ENCODE peak calls at places on chromosomes 2 and 18, in six cellular contexts. G is cardiac muscle cell, L is fibroblast of the aortic adventitia, C is heart left ventricle, Q is GM13976, Y is OCI-LY7. F is an unnamed sample.

GRCh38 chr18:49904871-49905555 is 91.7 kb upstream of the ACAA2 start:
- DNase-seq in G (no peak), L (no peak), C (no peak), Q (no peak), Y (no peak), F (no peak)

GRCh38 chr18:62325806-62326645 is 916 bp downstream of the TNFRSF11A start:
- DNase-seq in G (no peak), L (no peak), C (no peak), Q (peak; percentile 46), Y (no peak), F (no peak)

GRCh38 chr2:117918608-117919007 is 95.3 kb downstream of the CCDC93 start:
- DNase-seq in G (no peak), L (no peak), C (no peak), Q (no peak), Y (peak; percentile 97), F (no peak)

GRCh38 chr18:77711096-77711495 is 461.4 kb downstream of the GALR1 start:
- DNase-seq in G (no peak), L (no peak), C (no peak), Q (no peak), Y (peak; percentile 8), F (no peak)

GRCh38 chr2:158211516-158211915 is 109.8 kb downstream of the UPP2 start:
- DNase-seq in G (no peak), L (no peak), C (no peak), Q (no peak), Y (no peak), F (no peak)

GRCh38 chr18:54250846-54251251 is 18.5 kb upstream of the POLI start:
- DNase-seq in G (no peak), L (no peak), C (no peak), Q (peak; percentile 28), Y (peak; percentile 42), F (no peak)

GRCh38 chr2:86446060-86446459 is 4.9 kb downstream of the KDM3A start:
- DNase-seq in G (no peak), L (no peak), C (no peak), Q (no peak), Y (no peak), F (no peak)

GRCh38 chr2:226477221-226478120 is 322.1 kb downstream of the IRS1 start:
- DNase-seq in G (no peak), L (peak; percentile 72), C (no peak), Q (no peak), Y (no peak), F (no peak)

GRCh38 chr18:51054764-51055163 is 24.8 kb downstream of the SMAD4 start:
- DNase-seq in G (peak; percentile 50), L (no peak), C (no peak), Q (no peak), Y (no peak), F (no peak)

GRCh38 chr2:109607766-109608165 is 6.0 kb downstream of the SEPTIN10 start:
- DNase-seq in G (peak; percentile 33), L (peak; percentile 45), C (no peak), Q (no peak), Y (no peak), F (no peak)

GRCh38 chr2:160010361-160011145 is 51.9 kb downstream of the PLA2R1 start:
- DNase-seq in G (no peak), L (no peak), C (no peak), Q (no peak), Y (no peak), F (no peak)

GRCh38 chr2:102103992-102104871 is 38.3 kb upstream of the IL1R1 start:
- DNase-seq in G (peak; percentile 98), L (peak; percentile 99), C (peak; percentile 52), Q (no peak), Y (no peak), F (no peak)

GRCh38 chr2:42568431-42569115 is at the start of gene MTA3:
- DNase-seq in G (peak; percentile 60), L (peak; percentile 8), C (peak; percentile 72), Q (peak; percentile 76), Y (peak; percentile 75), F (no peak)

GRCh38 chr2:105571445-105571987 is 172.7 kb upstream of the FHL2 start:
- DNase-seq in G (no peak), L (no peak), C (no peak), Q (peak; percentile 41), Y (no peak), F (no peak)

GRCh38 chr2:232333361-232334135 is 45.0 kb upstream of the ALPP start:
- DNase-seq in G (no peak), L (no peak), C (peak; percentile 16), Q (no peak), Y (peak; percentile 9), F (no peak)

GRCh38 chr2:231300020-231300721 is 95.3 kb upstream of the B3GNT7 start:
- DNase-seq in G (no peak), L (no peak), C (no peak), Q (no peak), Y (no peak), F (no peak)

GRCh38 chr2:130251520-130251864 is 53.3 kb upstream of the TUBA3E start:
- DNase-seq in G (peak; percentile 5), L (no peak), C (no peak), Q (peak; percentile 23), Y (no peak), F (no peak)

GRCh38 chr2:159713691-159714585 is 1.6 kb downstream of the MARCHF7 start:
- DNase-seq in G (peak; percentile 42), L (peak; percentile 54), C (no peak), Q (no peak), Y (peak; percentile 40), F (no peak)

GRCh38 chr2:111117666-111118454 is 2.9 kb upstream of the BCL2L11 start:
- DNase-seq in G (peak; percentile 67), L (peak; percentile 61), C (peak; percentile 47), Q (no peak), Y (no peak), F (peak; percentile 23)

GRCh38 chr2:20390524-20391123 is 40.0 kb upstream of the PUM2 start:
- DNase-seq in G (no peak), L (no peak), C (no peak), Q (no peak), Y (no peak), F (no peak)

GRCh38 chr2:107775171-107775570 is 51.5 kb upstream of the RGPD4 start:
- DNase-seq in G (no peak), L (no peak), C (no peak), Q (no peak), Y (no peak), F (no peak)

GRCh38 chr2:201879986-201880385 is 73.6 kb downstream of the CDK15 start:
- DNase-seq in G (no peak), L (no peak), C (no peak), Q (no peak), Y (no peak), F (no peak)

DNA sequence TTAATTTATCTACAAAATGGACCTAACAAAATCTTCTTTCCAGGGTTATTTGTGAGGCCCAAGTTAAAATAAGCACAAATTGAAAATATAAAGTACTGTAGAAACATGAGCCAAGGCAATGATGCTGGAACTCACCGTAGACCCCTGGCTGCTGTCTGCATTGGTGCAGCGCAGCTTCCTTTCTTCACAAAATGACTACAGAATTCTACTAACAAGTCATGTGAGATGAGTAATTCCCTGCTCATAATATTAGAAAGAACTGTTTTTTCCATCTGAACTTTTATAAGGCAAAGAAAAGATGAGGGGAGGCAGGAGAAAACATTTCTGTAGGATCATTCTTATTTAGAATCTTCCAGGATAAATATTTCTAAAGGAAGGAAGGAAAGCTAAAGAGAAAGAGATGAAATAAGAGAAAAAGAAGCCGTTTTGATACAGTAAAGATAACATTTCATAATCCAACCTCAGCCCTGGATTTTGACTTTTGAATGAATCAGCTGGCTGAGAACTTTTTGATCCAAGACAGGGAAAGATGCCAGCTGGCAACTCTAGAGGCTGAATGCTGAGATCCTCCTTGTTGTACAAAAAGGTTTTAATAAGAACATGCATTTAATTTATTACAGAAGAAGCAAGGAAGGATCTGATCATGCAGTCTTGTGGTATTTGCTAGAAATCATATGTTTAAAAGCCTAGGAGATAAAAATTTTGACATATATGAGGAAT is 183.9 kb upstream of the KLHL14 start:
- DNase-seq in G (peak; percentile 73), L (peak; percentile 86), C (no peak), Q (no peak), Y (peak; percentile 10), F (peak; percentile 2)
- TF ChIP-seq CTCF in G (peak; percentile 37), L (peak; percentile 73), C (no peak), Q (no peak), Y (peak; percentile 30), F (peak; percentile 42)

GRCh38 chr2:68387408-68388350 is 22.6 kb downstream of the PLEK start:
- DNase-seq in G (no peak), L (no peak), C (no peak), Q (peak; percentile 54), Y (peak; percentile 86), F (no peak)
- TF ChIP-seq CTCF in G (no peak), L (no peak), C (no peak), Q (no peak), Y (peak; percentile 53), F (no peak)

GRCh38 chr2:70767699-70768584 is at the start of gene ADD2:
- DNase-seq in G (peak; percentile 42), L (peak; percentile 3), C (peak; percentile 39), Q (peak; percentile 70), Y (no peak), F (no peak)
- TF ChIP-seq CTCF in G (peak; percentile 35), L (peak; percentile 12), C (peak; percentile 46), Q (peak; percentile 28), Y (no peak), F (no peak)

DNA sequence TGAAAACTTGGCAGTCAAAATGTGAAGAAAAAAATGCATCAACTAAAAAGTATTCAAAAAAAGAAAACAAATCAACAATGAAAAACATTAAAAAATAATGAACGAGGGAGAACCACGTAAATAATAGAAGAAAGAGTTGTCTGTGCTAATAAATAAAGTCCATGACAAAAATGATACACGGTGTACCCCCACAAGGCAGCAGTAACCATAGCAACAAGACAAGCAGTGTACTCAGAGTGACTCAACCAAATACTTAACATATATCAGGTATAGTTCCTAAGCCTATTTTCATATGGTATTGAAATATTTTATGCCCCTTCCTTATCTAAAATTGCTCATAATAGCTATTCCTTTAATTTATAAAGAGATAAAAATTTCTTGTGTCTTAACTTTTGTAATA is 162.3 kb upstream of the TMEM200C start:
- DNase-seq in G (peak; percentile 13), L (no peak), C (no peak), Q (no peak), Y (no peak), F (no peak)
- TF ChIP-seq CTCF in G (no peak), L (no peak), C (no peak), Q (no peak), Y (no peak), F (no peak)

DNA sequence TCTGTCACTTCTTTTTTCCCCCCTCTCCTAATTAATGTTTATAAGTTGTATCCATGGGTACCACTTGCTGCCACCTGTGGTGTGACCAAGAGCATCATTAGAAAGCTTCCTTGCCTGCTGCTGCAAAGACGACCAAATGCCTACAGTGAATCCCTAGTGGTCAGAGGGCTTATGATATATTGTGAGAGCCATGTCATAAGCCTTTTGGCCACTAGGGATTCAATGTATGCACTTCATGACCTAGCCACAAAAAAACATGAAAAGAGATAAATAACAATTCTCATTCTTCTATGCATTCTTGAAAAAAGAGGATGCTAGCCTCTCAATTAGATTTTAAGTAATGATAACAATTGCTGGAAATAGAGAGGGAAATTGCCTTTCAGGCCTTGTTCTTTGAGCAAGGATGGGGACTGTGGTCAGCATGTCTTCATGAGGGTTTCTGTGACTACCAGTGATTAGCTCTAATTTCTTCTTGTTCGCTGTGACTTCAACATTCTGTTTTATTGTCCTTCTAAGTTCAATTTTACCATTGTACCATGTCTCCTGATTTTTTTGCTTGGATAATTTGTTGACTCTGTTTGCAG is 435.3 kb downstream of the TGIF1 start:
- DNase-seq in G (no peak), L (no peak), C (no peak), Q (no peak), Y (peak; percentile 71), F (no peak)
- TF ChIP-seq CTCF in G (peak; percentile 22), L (peak; percentile 16), C (no peak), Q (no peak), Y (peak; percentile 81), F (peak; percentile 28)